ENCODE peak calls at places on chromosomes 3 and 15, in nine cellular contexts. O is GM03348, E is MM.1S, V is body of pancreas, D is GM04503, X is hepatic stellate cell, G is endothelial cell, R is colonic mucosa, N is fibroblast of mammary gland. T is an unnamed sample.

GRCh38 chr15:65819563-65819960 is 27.5 kb upstream of the DENND4A start:
- DNase-seq in G (no peak), V (no peak), E (no peak), O (no peak), R (no peak), N (no peak), X (no peak), D (no peak), T (no peak)

GRCh38 chr3:51955893-51956770 is 951 bp downstream of the GPR62 start:
- DNase-seq in V (peak; percentile 74), D (no peak), O (peak; percentile 68), G (peak; percentile 62), R (no peak), N (peak; percentile 45), E (no peak), X (peak; percentile 75), T (no peak)

GRCh38 chr3:39808467-39809180 is 785 bp upstream of the MYRIP start:
- DNase-seq in N (peak; percentile 10), V (peak; percentile 38), X (no peak), R (peak; percentile 31), O (peak; percentile 20), E (no peak), D (no peak), G (peak; percentile 45), T (no peak)

GRCh38 chr3:32276279-32276841 is 37.9 kb downstream of the CMTM8 start:
- DNase-seq in D (no peak), X (no peak), R (no peak), O (no peak), V (no peak), N (peak; percentile 59), G (no peak), E (no peak), T (peak; percentile 64)

GRCh38 chr3:160217675-160218074 is 7.5 kb upstream of the C3orf80 start:
- DNase-seq in G (no peak), X (no peak), R (no peak), D (no peak), E (no peak), N (no peak), O (no peak), V (no peak), T (no peak)

GRCh38 chr3:138625707-138626365 is 17.3 kb downstream of the FAIM start:
- DNase-seq in G (no peak), E (peak; percentile 18), X (peak; percentile 12), R (no peak), D (no peak), V (no peak), O (peak; percentile 11), N (peak; percentile 58), T (no peak)

GRCh38 chr3:55247666-55248065 is 239.4 kb downstream of the WNT5A start:
- DNase-seq in E (no peak), O (no peak), V (no peak), R (no peak), X (no peak), N (no peak), G (no peak), D (no peak), T (no peak)

GRCh38 chr15:88894819-88895767 is at the start of gene HAPLN3:
- DNase-seq in E (peak; percentile 8), X (peak; percentile 82), R (peak; percentile 35), V (no peak), D (no peak), N (peak; percentile 36), G (peak; percentile 54), O (peak; percentile 75), T (no peak)

GRCh38 chr3:9808345-9809037 is 1.6 kb upstream of the TTLL3 start:
- DNase-seq in E (peak; percentile 45), D (no peak), O (peak; percentile 52), R (no peak), V (no peak), X (peak; percentile 50), N (peak; percentile 44), G (peak; percentile 27), T (no peak)

GRCh38 chr3:15982667-15983145 is 184.9 kb upstream of the ANKRD28 start:
- DNase-seq in N (peak; percentile 97), R (no peak), O (peak; percentile 89), V (no peak), D (peak; percentile 91), X (peak; percentile 82), E (no peak), G (no peak), T (peak; percentile 80)

GRCh38 chr3:47482411-47482810 is 6.7 kb upstream of the SCAP start:
- DNase-seq in E (no peak), G (no peak), D (no peak), N (no peak), V (no peak), O (no peak), X (no peak), R (no peak), T (no peak)

GRCh38 chr15:48644498-48644826 is 1.0 kb downstream of the FBN1 start:
- DNase-seq in N (peak; percentile 44), E (no peak), D (no peak), V (peak; percentile 14), O (peak; percentile 25), G (no peak), X (peak; percentile 22), R (no peak), T (no peak)

GRCh38 chr15:55846108-55846707 is 103.3 kb upstream of the PRTG start:
- DNase-seq in D (peak; percentile 48), N (peak; percentile 89), R (peak; percentile 72), X (peak; percentile 46), E (peak; percentile 81), G (peak; percentile 70), V (peak; percentile 45), O (peak; percentile 81), T (peak; percentile 45)

GRCh38 chr15:69854521-69855171 is 243.1 kb downstream of the TLE3 start:
- DNase-seq in G (no peak), D (peak; percentile 40), O (peak; percentile 48), V (no peak), X (peak; percentile 71), E (no peak), N (peak; percentile 24), R (no peak), T (peak; percentile 84)

GRCh38 chr3:56456117-56456516 is 12.2 kb downstream of the ERC2 start:
- DNase-seq in O (no peak), E (no peak), G (no peak), V (no peak), D (no peak), X (no peak), N (no peak), R (no peak), T (no peak)

GRCh38 chr15:25184356-25185155 is 229.8 kb downstream of the SNRPN start:
- DNase-seq in G (no peak), O (no peak), E (no peak), X (no peak), V (peak; percentile 3), R (no peak), D (no peak), N (no peak), T (no peak)

GRCh38 chr15:33852570-33852969 is 115.7 kb upstream of the CHRM5 start:
- DNase-seq in V (no peak), O (peak; percentile 41), X (peak; percentile 77), D (peak; percentile 39), R (no peak), N (peak; percentile 65), E (no peak), G (no peak), T (peak; percentile 23)

GRCh38 chr15:40047413-40048154 is 8.6 kb upstream of the SRP14 start:
- DNase-seq in R (no peak), D (peak; percentile 18), G (no peak), E (peak; percentile 63), N (peak; percentile 84), X (peak; percentile 57), V (peak; percentile 61), O (peak; percentile 63), T (peak; percentile 59)

GRCh38 chr15:74200394-74200793 is 2.2 kb downstream of the STRA6 start:
- DNase-seq in D (no peak), G (no peak), V (no peak), E (no peak), R (no peak), X (peak; percentile 74), O (peak; percentile 88), N (peak; percentile 86), T (no peak)

GRCh38 chr15:52427804-52428203 is 100.9 kb downstream of the MYO5A start:
- DNase-seq in O (peak; percentile 62), N (peak; percentile 85), D (peak; percentile 49), R (no peak), V (no peak), G (no peak), E (no peak), X (peak; percentile 68), T (peak; percentile 64)

GRCh38 chr3:66253790-66254620 is 33.2 kb downstream of the SLC25A26 start:
- DNase-seq in G (no peak), R (no peak), E (peak; percentile 46), O (peak; percentile 44), D (no peak), V (no peak), N (peak; percentile 64), X (no peak), T (no peak)

GRCh38 chr3:122577409-122578028 is at the start of gene PARP15:
- DNase-seq in X (no peak), O (peak; percentile 54), V (no peak), N (no peak), R (peak; percentile 30), E (no peak), D (no peak), G (peak; percentile 12), T (no peak)

GRCh38 chr3:113626513-113627371 is 69.7 kb downstream of the USF3 start:
- DNase-seq in X (peak; percentile 50), G (peak; percentile 58), V (peak; percentile 54), E (peak; percentile 60), D (no peak), O (peak; percentile 78), N (peak; percentile 68), R (peak; percentile 59), T (peak; percentile 8)

GRCh38 chr3:12948891-12949711 is 107.7 kb upstream of the RPL32 start:
- DNase-seq in O (peak; percentile 66), D (peak; percentile 20), V (no peak), G (no peak), R (no peak), X (no peak), E (no peak), N (peak; percentile 49), T (no peak)

GRCh38 chr3:60055765-60056164 is 1005.9 kb upstream of the CFAP20DC start:
- DNase-seq in X (no peak), E (no peak), D (no peak), V (no peak), O (no peak), R (no peak), N (no peak), G (no peak), T (peak; percentile 20)

GRCh38 chr15:42108808-42109207 is 14.4 kb upstream of the PLA2G4D start:
- DNase-seq in N (no peak), V (no peak), E (no peak), R (no peak), G (no peak), X (no peak), O (no peak), D (no peak), T (no peak)

GRCh38 chr3:50630916-50631315 is 14.0 kb downstream of the MAPKAPK3 start:
- DNase-seq in E (no peak), V (no peak), N (no peak), G (no peak), R (no peak), D (no peak), O (no peak), X (no peak), T (no peak)

GRCh38 chr3:64462203-64463120 is 225.3 kb downstream of the ADAMTS9 start:
- DNase-seq in V (no peak), G (no peak), N (peak; percentile 92), R (no peak), D (peak; percentile 59), O (peak; percentile 78), E (peak; percentile 65), X (peak; percentile 57), T (peak; percentile 66)